ENCODE peak calls at places on chromosome 1, in four cellular contexts. One of them, this sample, is unnamed.

GRCh38 chr1:33758698-33759097 is 105.2 kb upstream of the HMGB4 start:
- DNase-seq in stimulated activated CD4-positive, alpha-beta T cell treated with anti-CD3 and anti-CD28 coated beads, Interleukin-15, amount 100 ng/mL, for 24 hours: no peak
- DNase-seq in Calu3: no peak
- DNase-seq in fibroblast of the aortic adventitia: peak; percentile 77
- DNase-seq in this sample: no peak

GRCh38 chr1:55385402-55386018 is 170.3 kb upstream of the USP24 start:
- DNase-seq in stimulated activated CD4-positive, alpha-beta T cell treated with anti-CD3 and anti-CD28 coated beads, Interleukin-15, amount 100 ng/mL, for 24 hours: no peak
- DNase-seq in Calu3: no peak
- DNase-seq in fibroblast of the aortic adventitia: no peak
- DNase-seq in this sample: no peak

GRCh38 chr1:147627435-147628110 is 42.8 kb downstream of the ACP6 start:
- DNase-seq in stimulated activated CD4-positive, alpha-beta T cell treated with anti-CD3 and anti-CD28 coated beads, Interleukin-15, amount 100 ng/mL, for 24 hours: peak; percentile 65
- DNase-seq in Calu3: peak; percentile 74
- DNase-seq in fibroblast of the aortic adventitia: peak; percentile 62
- DNase-seq in this sample: peak; percentile 10

GRCh38 chr1:233635765-233636502 is 22.0 kb downstream of the KCNK1 start:
- DNase-seq in stimulated activated CD4-positive, alpha-beta T cell treated with anti-CD3 and anti-CD28 coated beads, Interleukin-15, amount 100 ng/mL, for 24 hours: no peak
- DNase-seq in Calu3: peak; percentile 45
- DNase-seq in fibroblast of the aortic adventitia: no peak
- DNase-seq in this sample: no peak

GRCh38 chr1:40653851-40654537 is 11.5 kb downstream of the RIMS3 start:
- DNase-seq in stimulated activated CD4-positive, alpha-beta T cell treated with anti-CD3 and anti-CD28 coated beads, Interleukin-15, amount 100 ng/mL, for 24 hours: no peak
- DNase-seq in Calu3: no peak
- DNase-seq in fibroblast of the aortic adventitia: no peak
- DNase-seq in this sample: no peak

GRCh38 chr1:2068951-2069350 is 18.7 kb downstream of the PRKCZ start:
- DNase-seq in stimulated activated CD4-positive, alpha-beta T cell treated with anti-CD3 and anti-CD28 coated beads, Interleukin-15, amount 100 ng/mL, for 24 hours: no peak
- DNase-seq in Calu3: no peak
- DNase-seq in fibroblast of the aortic adventitia: no peak
- DNase-seq in this sample: no peak

GRCh38 chr1:75922698-75923097 is 9.5 kb downstream of the ASB17 start:
- DNase-seq in stimulated activated CD4-positive, alpha-beta T cell treated with anti-CD3 and anti-CD28 coated beads, Interleukin-15, amount 100 ng/mL, for 24 hours: no peak
- DNase-seq in Calu3: no peak
- DNase-seq in fibroblast of the aortic adventitia: no peak
- DNase-seq in this sample: no peak

GRCh38 chr1:3656450-3657095 is 4.3 kb downstream of the TP73 start:
- DNase-seq in stimulated activated CD4-positive, alpha-beta T cell treated with anti-CD3 and anti-CD28 coated beads, Interleukin-15, amount 100 ng/mL, for 24 hours: peak; percentile 27
- DNase-seq in Calu3: no peak
- DNase-seq in fibroblast of the aortic adventitia: no peak
- DNase-seq in this sample: no peak

GRCh38 chr1:10755977-10756521 is 40.4 kb downstream of the CASZ1 start:
- DNase-seq in stimulated activated CD4-positive, alpha-beta T cell treated with anti-CD3 and anti-CD28 coated beads, Interleukin-15, amount 100 ng/mL, for 24 hours: peak; percentile 72
- DNase-seq in Calu3: peak; percentile 54
- DNase-seq in fibroblast of the aortic adventitia: peak; percentile 6
- DNase-seq in this sample: peak; percentile 41

GRCh38 chr1:241081473-241081872 is 275.5 kb downstream of the RGS7 start:
- DNase-seq in stimulated activated CD4-positive, alpha-beta T cell treated with anti-CD3 and anti-CD28 coated beads, Interleukin-15, amount 100 ng/mL, for 24 hours: no peak
- DNase-seq in Calu3: peak; percentile 23
- DNase-seq in fibroblast of the aortic adventitia: no peak
- DNase-seq in this sample: no peak